ENCODE peak calls at places on chromosome 10, in five cellular contexts. One of them, this sample, is unnamed.

GRCh38 chr10:73910764-73911552 is at the start of gene PLAU:
- DNase-seq in heart right ventricle: peak; percentile 61
- DNase-seq in colonic mucosa: peak; percentile 70
- DNase-seq in Peyer's patch: peak; percentile 65
- DNase-seq in A549: no peak
- DNase-seq in this sample: peak; percentile 77

GRCh38 chr10:87750001-87750651 is 67.9 kb downstream of the ATAD1 start:
- DNase-seq in heart right ventricle: no peak
- DNase-seq in colonic mucosa: no peak
- DNase-seq in Peyer's patch: no peak
- DNase-seq in A549: no peak
- DNase-seq in this sample: no peak

GRCh38 chr10:126935263-126935946 is 30.2 kb downstream of the DOCK1 start:
- DNase-seq in heart right ventricle: no peak
- DNase-seq in colonic mucosa: no peak
- DNase-seq in Peyer's patch: no peak
- DNase-seq in A549: no peak
- DNase-seq in this sample: no peak

GRCh38 chr10:99787782-99788181 is 5.3 kb downstream of the ABCC2 start:
- DNase-seq in heart right ventricle: no peak
- DNase-seq in colonic mucosa: no peak
- DNase-seq in Peyer's patch: no peak
- DNase-seq in A549: no peak
- DNase-seq in this sample: no peak

GRCh38 chr10:33487014-33487776 is 152.7 kb upstream of the NRP1 start:
- DNase-seq in heart right ventricle: no peak
- DNase-seq in colonic mucosa: no peak
- DNase-seq in Peyer's patch: no peak
- DNase-seq in A549: peak; percentile 44
- DNase-seq in this sample: no peak

GRCh38 chr10:36573246-36573645 is 552.2 kb upstream of the ANKRD30A start:
- DNase-seq in heart right ventricle: no peak
- DNase-seq in colonic mucosa: no peak
- DNase-seq in Peyer's patch: no peak
- DNase-seq in A549: no peak
- DNase-seq in this sample: no peak

GRCh38 chr10:95260397-95260881 is 30.4 kb downstream of the PDLIM1 start:
- DNase-seq in heart right ventricle: no peak
- DNase-seq in colonic mucosa: peak; percentile 21
- DNase-seq in Peyer's patch: no peak
- DNase-seq in A549: peak; percentile 84
- DNase-seq in this sample: no peak

GRCh38 chr10:119306964-119307363 is 99.6 kb downstream of the GRK5 start:
- DNase-seq in heart right ventricle: no peak
- DNase-seq in colonic mucosa: no peak
- DNase-seq in Peyer's patch: no peak
- DNase-seq in A549: peak; percentile 22
- DNase-seq in this sample: no peak

GRCh38 chr10:119268871-119269506 is 61.6 kb downstream of the GRK5 start:
- DNase-seq in heart right ventricle: no peak
- DNase-seq in colonic mucosa: no peak
- DNase-seq in Peyer's patch: peak; percentile 76
- DNase-seq in A549: no peak
- DNase-seq in this sample: no peak

GRCh38 chr10:127472976-127473375 is 76.1 kb upstream of the NPS start:
- DNase-seq in heart right ventricle: no peak
- DNase-seq in colonic mucosa: no peak
- DNase-seq in Peyer's patch: no peak
- DNase-seq in A549: no peak
- DNase-seq in this sample: no peak

GRCh38 chr10:77801474-77802238 is 124.9 kb downstream of the DLG5 start:
- DNase-seq in heart right ventricle: no peak
- DNase-seq in colonic mucosa: no peak
- DNase-seq in Peyer's patch: no peak
- DNase-seq in A549: no peak
- DNase-seq in this sample: no peak

GRCh38 chr10:79018591-79019011 is 50.2 kb upstream of the ZMIZ1 start:
- DNase-seq in heart right ventricle: no peak
- DNase-seq in colonic mucosa: no peak
- DNase-seq in Peyer's patch: peak; percentile 30
- DNase-seq in A549: no peak
- DNase-seq in this sample: peak; percentile 68

GRCh38 chr10:103554488-103555320 is 61.2 kb downstream of the NEURL1 start:
- DNase-seq in heart right ventricle: peak; percentile 33
- DNase-seq in colonic mucosa: peak; percentile 73
- DNase-seq in Peyer's patch: peak; percentile 65
- DNase-seq in A549: peak; percentile 37
- DNase-seq in this sample: no peak

GRCh38 chr10:129305046-129305445 is 162.0 kb upstream of the MGMT start:
- DNase-seq in heart right ventricle: no peak
- DNase-seq in colonic mucosa: no peak
- DNase-seq in Peyer's patch: no peak
- DNase-seq in A549: no peak
- DNase-seq in this sample: no peak

GRCh38 chr10:76191371-76191770 is 759.9 kb downstream of the LRMDA start:
- DNase-seq in heart right ventricle: no peak
- DNase-seq in colonic mucosa: no peak
- DNase-seq in Peyer's patch: no peak
- DNase-seq in A549: no peak
- DNase-seq in this sample: no peak

GRCh38 chr10:75911426-75911825 is 480.0 kb downstream of the LRMDA start:
- DNase-seq in heart right ventricle: no peak
- DNase-seq in colonic mucosa: no peak
- DNase-seq in Peyer's patch: no peak
- DNase-seq in A549: no peak
- DNase-seq in this sample: no peak

GRCh38 chr10:35940067-35940989 is 298.2 kb upstream of the FZD8 start:
- DNase-seq in heart right ventricle: no peak
- DNase-seq in colonic mucosa: peak; percentile 50
- DNase-seq in Peyer's patch: no peak
- DNase-seq in A549: no peak
- DNase-seq in this sample: no peak

GRCh38 chr10:35912615-35913170 is 270.6 kb upstream of the FZD8 start:
- DNase-seq in heart right ventricle: no peak
- DNase-seq in colonic mucosa: no peak
- DNase-seq in Peyer's patch: no peak
- DNase-seq in A549: no peak
- DNase-seq in this sample: no peak

GRCh38 chr10:106577266-106577665 is 587.2 kb downstream of the SORCS1 start:
- DNase-seq in heart right ventricle: no peak
- DNase-seq in colonic mucosa: no peak
- DNase-seq in Peyer's patch: no peak
- DNase-seq in A549: peak; percentile 3
- DNase-seq in this sample: no peak

GRCh38 chr10:110107430-110107829 is 99.6 kb downstream of the ADD3 start:
- DNase-seq in heart right ventricle: no peak
- DNase-seq in colonic mucosa: no peak
- DNase-seq in Peyer's patch: no peak
- DNase-seq in A549: no peak
- DNase-seq in this sample: no peak

GRCh38 chr10:125159932-125160855 is at the start of gene CTBP2:
- DNase-seq in heart right ventricle: peak; percentile 65
- DNase-seq in colonic mucosa: peak; percentile 64
- DNase-seq in Peyer's patch: peak; percentile 62
- DNase-seq in A549: peak; percentile 78
- DNase-seq in this sample: peak; percentile 79

GRCh38 chr10:117547301-117548153 is 5.0 kb downstream of the EMX2 start:
- DNase-seq in heart right ventricle: no peak
- DNase-seq in colonic mucosa: no peak
- DNase-seq in Peyer's patch: no peak
- DNase-seq in A549: no peak
- DNase-seq in this sample: no peak

GRCh38 chr10:73998623-73999622 is 1.0 kb downstream of the VCL start:
- DNase-seq in heart right ventricle: peak; percentile 71
- DNase-seq in colonic mucosa: peak; percentile 72
- DNase-seq in Peyer's patch: peak; percentile 70
- DNase-seq in A549: peak; percentile 74
- DNase-seq in this sample: peak; percentile 90

GRCh38 chr10:104485632-104486031 is 132.0 kb downstream of the CFAP58 start:
- DNase-seq in heart right ventricle: no peak
- DNase-seq in colonic mucosa: no peak
- DNase-seq in Peyer's patch: no peak
- DNase-seq in A549: peak; percentile 12
- DNase-seq in this sample: no peak

GRCh38 chr10:86945361-86946214 is 11.8 kb downstream of the MMRN2 start:
- DNase-seq in heart right ventricle: no peak
- DNase-seq in colonic mucosa: peak; percentile 15
- DNase-seq in Peyer's patch: peak; percentile 36
- DNase-seq in A549: peak; percentile 56
- DNase-seq in this sample: peak; percentile 77

GRCh38 chr10:35011771-35012191 is 78.4 kb downstream of the CUL2 start:
- DNase-seq in heart right ventricle: no peak
- DNase-seq in colonic mucosa: no peak
- DNase-seq in Peyer's patch: no peak
- DNase-seq in A549: no peak
- DNase-seq in this sample: no peak

GRCh38 chr10:33117816-33118215 is 159.8 kb upstream of the ITGB1 start:
- DNase-seq in heart right ventricle: no peak
- DNase-seq in colonic mucosa: no peak
- DNase-seq in Peyer's patch: no peak
- DNase-seq in A549: no peak
- DNase-seq in this sample: no peak

GRCh38 chr10:100528885-100529472 is 692 bp downstream of the NDUFB8 start:
- DNase-seq in heart right ventricle: no peak
- DNase-seq in colonic mucosa: no peak
- DNase-seq in Peyer's patch: no peak
- DNase-seq in A549: no peak
- DNase-seq in this sample: no peak

GRCh38 chr10:5488272-5489161 is 10.9 kb downstream of the CALML5 start:
- DNase-seq in heart right ventricle: no peak
- DNase-seq in colonic mucosa: peak; percentile 94
- DNase-seq in Peyer's patch: peak; percentile 92
- DNase-seq in A549: no peak
- DNase-seq in this sample: no peak

GRCh38 chr10:110336111-110336721 is 31.5 kb upstream of the SMNDC1 start:
- DNase-seq in heart right ventricle: no peak
- DNase-seq in colonic mucosa: no peak
- DNase-seq in Peyer's patch: no peak
- DNase-seq in A549: peak; percentile 78
- DNase-seq in this sample: no peak

GRCh38 chr10:90930971-90931841 is 10.3 kb upstream of the ANKRD1 start:
- DNase-seq in heart right ventricle: peak; percentile 63
- DNase-seq in colonic mucosa: no peak
- DNase-seq in Peyer's patch: no peak
- DNase-seq in A549: peak; percentile 89
- DNase-seq in this sample: peak; percentile 88

GRCh38 chr10:6162589-6163356 is 40.0 kb upstream of the PFKFB3 start:
- DNase-seq in heart right ventricle: no peak
- DNase-seq in colonic mucosa: peak; percentile 43
- DNase-seq in Peyer's patch: no peak
- DNase-seq in A549: peak; percentile 47
- DNase-seq in this sample: no peak

GRCh38 chr10:48533540-48533939 is 71.3 kb downstream of the ARHGAP22 start:
- DNase-seq in heart right ventricle: no peak
- DNase-seq in colonic mucosa: no peak
- DNase-seq in Peyer's patch: no peak
- DNase-seq in A549: no peak
- DNase-seq in this sample: no peak

GRCh38 chr10:32971536-32972091 is 13.6 kb upstream of the ITGB1 start:
- DNase-seq in heart right ventricle: no peak
- DNase-seq in colonic mucosa: peak; percentile 71
- DNase-seq in Peyer's patch: no peak
- DNase-seq in A549: peak; percentile 73
- DNase-seq in this sample: no peak

GRCh38 chr10:110872984-110873569 is 1.3 kb downstream of the PDCD4 start:
- DNase-seq in heart right ventricle: no peak
- DNase-seq in colonic mucosa: no peak
- DNase-seq in Peyer's patch: no peak
- DNase-seq in A549: no peak
- DNase-seq in this sample: no peak

DNA sequence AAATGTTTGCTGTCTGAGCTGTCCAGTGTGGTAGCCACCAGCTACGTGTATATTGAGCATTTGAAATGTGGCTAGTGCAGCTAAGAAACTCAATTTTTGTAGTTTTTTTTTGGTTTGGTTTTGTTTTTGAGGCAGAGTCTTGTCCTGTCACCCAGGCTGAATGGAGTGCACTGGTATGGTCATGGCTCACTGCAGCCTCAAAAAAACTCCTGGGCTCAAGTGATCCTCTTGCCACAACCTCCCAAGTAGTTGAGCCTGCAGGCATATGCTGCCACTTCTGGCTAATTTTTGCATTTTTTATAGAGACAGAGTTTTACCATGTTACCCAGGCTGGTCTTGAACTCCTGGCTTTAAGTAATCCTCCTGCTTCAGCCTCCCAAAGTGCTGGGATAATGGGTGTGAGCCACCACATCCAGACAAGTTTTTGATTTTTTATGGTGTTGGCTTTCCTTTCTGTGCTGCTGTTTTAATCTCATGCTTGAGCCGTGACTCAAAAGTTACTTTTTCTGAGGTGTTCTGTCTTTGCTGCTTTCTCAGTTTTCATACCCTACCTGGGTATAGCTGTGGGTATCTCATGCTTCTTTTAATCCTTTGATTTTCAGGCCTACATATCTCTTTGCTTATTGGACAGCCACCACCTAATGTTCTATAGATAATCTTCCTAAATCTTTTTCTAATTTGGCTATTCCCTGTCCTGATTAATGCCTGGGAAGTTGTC is 16.0 kb downstream of the WAC start:
- DNase-seq in heart right ventricle: no peak
- DNase-seq in colonic mucosa: no peak
- DNase-seq in Peyer's patch: no peak
- DNase-seq in A549: no peak
- DNase-seq in this sample: no peak
- TF ChIP-seq CTCF in heart right ventricle: no peak
- TF ChIP-seq CTCF in colonic mucosa: no peak
- TF ChIP-seq CTCF in Peyer's patch: no peak
- TF ChIP-seq CTCF in A549: no peak
- TF ChIP-seq CTCF in this sample: no peak

GRCh38 chr10:3484306-3485187 is 300.5 kb downstream of the KLF6 start:
- DNase-seq in heart right ventricle: no peak
- DNase-seq in colonic mucosa: no peak
- DNase-seq in Peyer's patch: peak; percentile 63
- DNase-seq in A549: no peak
- DNase-seq in this sample: no peak
- H3K27ac ChIP-seq in heart right ventricle: peak overlapping the region; percentile 64
- H3K27ac ChIP-seq in colonic mucosa: no peak overlapping the region
- H3K27ac ChIP-seq in Peyer's patch: peak overlapping the region; percentile 79
- H3K27ac ChIP-seq in A549: no peak overlapping the region
- H3K27ac ChIP-seq in this sample: peak overlapping the region; percentile 59

GRCh38 chr10:61835909-61836232 is 65.6 kb upstream of the ARID5B start:
- DNase-seq in heart right ventricle: no peak
- DNase-seq in colonic mucosa: no peak
- DNase-seq in Peyer's patch: no peak
- DNase-seq in A549: no peak
- DNase-seq in this sample: no peak
- H3K4me3 ChIP-seq in heart right ventricle: no peak overlapping the region
- H3K4me3 ChIP-seq in colonic mucosa: no peak overlapping the region
- H3K4me3 ChIP-seq in Peyer's patch: no peak overlapping the region
- H3K4me3 ChIP-seq in A549: no peak overlapping the region
- H3K4me3 ChIP-seq in this sample: peak overlapping the region; percentile 0

DNA sequence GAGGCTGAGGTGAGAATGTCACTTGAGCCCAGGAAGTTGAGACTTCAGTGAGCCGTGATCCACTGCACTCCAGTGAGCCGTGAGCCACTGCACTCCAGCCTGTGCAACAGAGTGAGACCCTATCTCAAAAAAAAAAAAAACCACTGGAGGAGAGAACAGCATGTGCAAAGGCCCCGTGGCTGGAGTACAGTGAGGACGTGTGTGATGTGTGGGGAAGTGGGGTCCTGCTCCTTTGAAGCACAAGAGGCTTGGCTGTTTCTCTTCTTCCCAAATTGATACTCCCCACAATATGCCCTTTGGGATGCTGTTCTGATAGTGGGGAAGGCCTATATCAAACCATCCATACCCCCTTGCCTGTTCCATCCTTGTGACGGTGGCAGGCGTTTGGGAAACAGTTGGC is 68.2 kb downstream of the C10orf105 start:
- DNase-seq in heart right ventricle: no peak
- DNase-seq in colonic mucosa: no peak
- DNase-seq in Peyer's patch: no peak
- DNase-seq in A549: no peak
- DNase-seq in this sample: no peak
- TF ChIP-seq CTCF in heart right ventricle: no peak
- TF ChIP-seq CTCF in colonic mucosa: no peak
- TF ChIP-seq CTCF in Peyer's patch: no peak
- TF ChIP-seq CTCF in A549: no peak
- TF ChIP-seq CTCF in this sample: no peak

This sample was measured in coronary artery.